ENCODE peak calls at places on chromosomes 3 and 15, in five cellular contexts. E is GM23338, N is stomach, O is tibial artery, A is IMR-90. Z is an unnamed sample.

GRCh38 chr3:72492240-72492639 is 356.0 kb downstream of the SHQ1 start:
- DNase-seq in E (no peak), O (peak; percentile 85), N (no peak), A (peak; percentile 92), Z (no peak)

GRCh38 chr3:181940703-181941102 is 229.0 kb downstream of the SOX2 start:
- DNase-seq in N (no peak), O (no peak), A (no peak), E (peak; percentile 72), Z (no peak)

GRCh38 chr3:45309876-45310275 is 78.5 kb upstream of the LARS2 start:
- DNase-seq in E (no peak), N (no peak), A (no peak), O (no peak), Z (no peak)

GRCh38 chr3:13502791-13503060 is 22.6 kb downstream of the HDAC11 start:
- DNase-seq in N (no peak), A (no peak), E (no peak), O (peak; percentile 61), Z (no peak)

GRCh38 chr3:23668430-23668904 is 137.3 kb upstream of the UBE2E1 start:
- DNase-seq in A (peak; percentile 94), O (no peak), N (no peak), E (no peak), Z (no peak)

GRCh38 chr3:193250492-193250891 is 9.5 kb downstream of the PLAAT1 start:
- DNase-seq in A (no peak), O (no peak), N (no peak), E (no peak), Z (no peak)

GRCh38 chr3:179558742-179559364 is 3.9 kb upstream of the ACTL6A start:
- DNase-seq in E (peak; percentile 83), N (peak; percentile 56), O (peak; percentile 70), A (peak; percentile 81), Z (no peak)

GRCh38 chr15:72227192-72227586 is 3.8 kb downstream of the PKM start:
- DNase-seq in E (no peak), A (peak; percentile 91), N (no peak), O (peak; percentile 65), Z (no peak)

GRCh38 chr3:98021821-98022220 is 13.3 kb downstream of the GABRR3 start:
- DNase-seq in E (no peak), N (no peak), O (no peak), A (peak; percentile 63), Z (no peak)

GRCh38 chr3:123075359-123075758 is 8.5 kb downstream of the PDIA5 start:
- DNase-seq in N (no peak), E (no peak), A (no peak), O (no peak), Z (no peak)

GRCh38 chr3:73571238-73571741 is 53.5 kb downstream of the PDZRN3 start:
- DNase-seq in N (no peak), O (no peak), A (no peak), E (no peak), Z (no peak)

GRCh38 chr3:54712539-54712938 is 215.3 kb downstream of the LRTM1 start:
- DNase-seq in A (no peak), O (no peak), E (no peak), N (no peak), Z (no peak)

DNA sequence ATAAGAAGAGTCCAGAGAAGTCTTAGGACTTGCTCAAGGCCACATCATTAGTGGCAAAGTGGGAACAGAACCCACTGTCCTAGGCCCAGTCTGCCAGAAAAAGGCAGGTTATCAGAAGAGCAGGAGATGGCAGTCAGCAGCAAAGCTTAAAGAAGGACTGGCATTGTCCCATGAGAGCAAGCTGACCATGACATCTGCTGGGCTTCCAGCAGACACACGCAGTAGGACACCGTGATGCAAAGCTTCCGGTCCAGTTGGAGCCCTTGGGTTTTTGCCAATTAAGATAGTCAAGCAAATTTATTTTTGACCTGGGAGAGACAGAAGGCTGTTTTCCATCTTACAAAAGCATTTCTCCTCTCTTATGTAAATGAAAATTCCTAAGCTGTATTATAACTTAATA is 42.1 kb downstream of the ZBTB38 start:
- DNase-seq in N (no peak), A (peak; percentile 83), O (no peak), E (no peak), Z (no peak)
- H3K4me1 ChIP-seq in N (peaks cover 98% of the 10 kb centered on the region), A (peaks cover 53% of the 10 kb centered on the region), O (peaks cover 76% of the 10 kb centered on the region), E (peaks cover 16% of the 10 kb centered on the region), Z (peaks cover 27% of the 10 kb centered on the region)

DNA sequence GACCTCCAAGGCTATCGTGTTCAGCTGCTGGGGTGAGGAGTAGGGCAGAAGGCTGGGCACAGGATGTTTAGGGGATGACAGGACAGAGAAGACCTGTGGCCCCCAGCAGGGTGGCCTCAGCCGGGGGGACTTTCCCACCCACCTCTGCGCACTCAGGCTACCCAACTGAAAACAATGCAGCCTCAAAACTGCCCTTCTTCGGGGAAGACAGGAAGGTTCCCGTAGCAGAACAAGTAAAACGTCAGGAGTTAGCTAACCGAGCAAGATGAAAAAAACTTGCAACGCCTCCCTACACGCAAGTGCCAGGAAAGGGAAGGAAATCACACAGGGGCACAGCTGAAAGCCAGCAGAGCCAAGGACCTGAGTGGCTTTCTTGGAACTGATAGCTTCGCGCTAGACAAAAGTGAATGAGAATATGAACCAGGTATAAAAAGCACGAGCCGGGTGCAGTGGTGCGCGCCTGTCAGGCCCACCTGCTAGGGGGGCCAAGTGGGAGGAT is 38.4 kb upstream of the FURIN start:
- DNase-seq in N (no peak), A (no peak), O (no peak), E (no peak), Z (no peak)
- H3K4me3 ChIP-seq in N (no peak overlapping the region), A (no peak overlapping the region), O (no peak overlapping the region), E (no peak overlapping the region), Z (no peak overlapping the region)

GRCh38 chr3:194570184-194570583 is 63.0 kb downstream of the TMEM44 start:
- DNase-seq in O (no peak), N (no peak), E (no peak), A (no peak), Z (no peak)

GRCh38 chr3:194572131-194572789 is 61.0 kb downstream of the TMEM44 start:
- DNase-seq in N (no peak), E (no peak), A (peak; percentile 97), O (peak; percentile 94), Z (no peak)

GRCh38 chr3:194569252-194569651 is 64.0 kb downstream of the TMEM44 start:
- DNase-seq in N (no peak), O (no peak), A (no peak), E (no peak), Z (no peak)

GRCh38 chr3:194571491-194571941 is 61.7 kb downstream of the TMEM44 start:
- DNase-seq in A (no peak), E (no peak), O (no peak), N (no peak), Z (no peak)

DNA sequence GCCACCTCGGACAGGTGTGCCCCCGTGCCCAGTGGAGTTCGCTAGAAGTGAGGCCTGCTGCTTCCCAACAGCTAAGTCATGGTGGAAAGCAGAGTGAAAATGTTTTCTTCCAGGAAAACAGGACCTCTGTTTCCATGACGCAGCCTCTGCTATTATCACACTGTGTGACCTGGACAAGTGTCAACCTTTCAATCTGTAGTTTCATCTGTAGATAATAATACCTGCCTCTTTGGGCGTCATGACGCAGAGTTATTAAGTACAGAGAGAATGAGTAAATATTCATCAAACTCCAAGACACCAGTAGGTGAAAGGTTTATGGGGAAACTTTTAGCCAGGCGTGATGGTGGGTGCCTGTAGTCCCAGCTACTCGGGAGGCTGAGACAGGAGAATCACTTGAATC is 62.3 kb downstream of the TMEM44 start:
- DNase-seq in A (no peak), O (no peak), E (no peak), N (no peak), Z (no peak)
- H3K27ac ChIP-seq in A (no peak overlapping the region), O (peak overlapping the region; percentile 79), E (no peak overlapping the region), N (no peak overlapping the region), Z (no peak overlapping the region)

GRCh38 chr3:37173806-37174205 is 576 bp downstream of the LRRFIP2 start:
- DNase-seq in A (no peak), O (no peak), E (no peak), N (no peak), Z (no peak)
- H3K4me1 ChIP-seq in A (peaks cover 10% of the 10 kb centered on the region), O (peaks cover 50% of the 10 kb centered on the region), E (peaks cover 17% of the 10 kb centered on the region), N (peaks cover 77% of the 10 kb centered on the region), Z (peaks cover 84% of the 10 kb centered on the region)

GRCh38 chr3:152244156-152244888 is 24.4 kb upstream of the MBNL1 start:
- DNase-seq in E (no peak), A (no peak), O (no peak), N (no peak), Z (no peak)
- H3K4me3 ChIP-seq in E (no peak overlapping the region), A (no peak overlapping the region), O (no peak overlapping the region), N (no peak overlapping the region), Z (no peak overlapping the region)